ENCODE peak calls at places on chromosome 21, in six cellular contexts. One of them, this sample, is unnamed. For H3K4me1, the result is how much of the 10 kb centered on the place peaks cover.

GRCh38 chr21:17818158-17819113 is 720 bp downstream of the C21orf91 start:
- DNase-seq in heart right ventricle: peak
- DNase-seq in sigmoid colon: peak
- DNase-seq in cardiac muscle cell: peak
- DNase-seq in breast epithelium: no peak
- DNase-seq in heart left ventricle: peak
- DNase-seq in this sample: peak

GRCh38 chr21:28632718-28633408 is 359.8 kb downstream of the LTN1 start:
- DNase-seq in heart right ventricle: no peak
- DNase-seq in sigmoid colon: no peak
- DNase-seq in cardiac muscle cell: peak
- DNase-seq in breast epithelium: peak
- DNase-seq in heart left ventricle: no peak
- DNase-seq in this sample: peak

GRCh38 chr21:15071012-15071411 is 6.2 kb upstream of the NRIP1 start:
- DNase-seq in heart right ventricle: no peak
- DNase-seq in sigmoid colon: no peak
- DNase-seq in cardiac muscle cell: no peak
- DNase-seq in breast epithelium: no peak
- DNase-seq in heart left ventricle: no peak
- DNase-seq in this sample: no peak

GRCh38 chr21:24050233-24050632 is 1557.0 kb downstream of the MRPL39 start:
- DNase-seq in heart right ventricle: no peak
- DNase-seq in sigmoid colon: no peak
- DNase-seq in cardiac muscle cell: no peak
- DNase-seq in breast epithelium: no peak
- DNase-seq in heart left ventricle: no peak
- DNase-seq in this sample: no peak

GRCh38 chr21:14901482-14901958 is 163.3 kb downstream of the NRIP1 start:
- DNase-seq in heart right ventricle: no peak
- DNase-seq in sigmoid colon: no peak
- DNase-seq in cardiac muscle cell: peak
- DNase-seq in breast epithelium: no peak
- DNase-seq in heart left ventricle: no peak
- DNase-seq in this sample: no peak

GRCh38 chr21:14762734-14763694 is 216.9 kb upstream of the SAMSN1 start:
- DNase-seq in heart right ventricle: no peak
- DNase-seq in sigmoid colon: no peak
- DNase-seq in cardiac muscle cell: no peak
- DNase-seq in breast epithelium: no peak
- DNase-seq in heart left ventricle: no peak
- DNase-seq in this sample: no peak

GRCh38 chr21:18373631-18374030 is 30.0 kb downstream of the TMPRSS15 start:
- DNase-seq in heart right ventricle: no peak
- DNase-seq in sigmoid colon: no peak
- DNase-seq in cardiac muscle cell: no peak
- DNase-seq in breast epithelium: no peak
- DNase-seq in heart left ventricle: no peak
- DNase-seq in this sample: no peak

GRCh38 chr21:36966846-36967657 is 583 bp upstream of the HLCS start:
- DNase-seq in heart right ventricle: no peak
- DNase-seq in sigmoid colon: no peak
- DNase-seq in cardiac muscle cell: peak
- DNase-seq in breast epithelium: no peak
- DNase-seq in heart left ventricle: no peak
- DNase-seq in this sample: no peak

GRCh38 chr21:28793043-28793442 is 199.6 kb downstream of the LTN1 start:
- DNase-seq in heart right ventricle: peak
- DNase-seq in sigmoid colon: no peak
- DNase-seq in cardiac muscle cell: peak
- DNase-seq in breast epithelium: no peak
- DNase-seq in heart left ventricle: no peak
- DNase-seq in this sample: no peak

GRCh38 chr21:31343680-31344480 is at the start of gene TIAM1:
- DNase-seq in heart right ventricle: peak
- DNase-seq in sigmoid colon: peak
- DNase-seq in cardiac muscle cell: peak
- DNase-seq in breast epithelium: peak
- DNase-seq in heart left ventricle: peak
- DNase-seq in this sample: peak

DNA sequence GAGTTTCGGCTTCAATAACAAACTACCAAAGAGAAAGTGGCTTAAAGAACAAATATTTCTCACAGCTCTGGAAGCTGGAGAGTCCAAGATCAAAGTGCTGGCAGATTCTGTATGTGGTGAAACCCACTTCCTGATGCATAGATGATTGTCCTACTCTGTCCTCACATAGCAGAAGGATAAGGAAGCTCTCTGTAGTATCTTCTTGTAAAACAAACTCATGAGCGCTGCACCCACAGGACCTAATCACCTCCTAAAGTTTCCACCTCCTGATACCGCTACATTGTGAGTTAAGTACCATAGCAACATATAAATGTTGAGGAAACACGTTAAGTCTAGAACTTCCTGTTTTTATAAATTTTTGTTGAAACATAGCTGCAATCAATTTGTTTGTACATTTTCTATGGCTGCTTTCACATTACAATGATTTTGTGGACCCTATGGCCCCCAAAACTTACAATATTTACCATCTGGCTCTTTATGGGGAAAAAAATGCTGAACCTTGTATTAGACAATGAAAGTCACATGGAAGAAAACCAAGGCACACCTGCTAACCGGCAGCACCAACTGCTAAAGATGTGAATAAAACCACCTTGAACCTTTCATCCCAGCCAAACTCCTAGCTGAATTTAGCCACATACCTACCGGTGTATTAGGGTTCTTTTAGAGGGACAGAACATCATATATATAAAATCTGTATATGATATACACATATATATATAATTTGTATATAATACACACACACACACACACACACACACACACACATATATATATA is 1423.4 kb downstream of the NCAM2 start:
- DNase-seq in heart right ventricle: no peak
- DNase-seq in sigmoid colon: no peak
- DNase-seq in cardiac muscle cell: no peak
- DNase-seq in breast epithelium: no peak
- DNase-seq in heart left ventricle: no peak
- DNase-seq in this sample: no peak
- H3K4me1 ChIP-seq in heart right ventricle: under half
- H3K4me1 ChIP-seq in sigmoid colon: under half
- H3K4me1 ChIP-seq in cardiac muscle cell: under half
- H3K4me1 ChIP-seq in breast epithelium: under half
- H3K4me1 ChIP-seq in heart left ventricle: under half
- H3K4me1 ChIP-seq in this sample: under half

GRCh38 chr21:42002421-42002958 is 7.7 kb downstream of the ZBTB21 start:
- DNase-seq in heart right ventricle: no peak
- DNase-seq in sigmoid colon: no peak
- DNase-seq in cardiac muscle cell: peak
- DNase-seq in breast epithelium: no peak
- DNase-seq in heart left ventricle: no peak
- DNase-seq in this sample: no peak
- H3K4me3 ChIP-seq in heart right ventricle: no peak
- H3K4me3 ChIP-seq in sigmoid colon: no peak
- H3K4me3 ChIP-seq in cardiac muscle cell: no peak
- H3K4me3 ChIP-seq in breast epithelium: no peak
- H3K4me3 ChIP-seq in heart left ventricle: no peak
- H3K4me3 ChIP-seq in this sample: no peak

DNA sequence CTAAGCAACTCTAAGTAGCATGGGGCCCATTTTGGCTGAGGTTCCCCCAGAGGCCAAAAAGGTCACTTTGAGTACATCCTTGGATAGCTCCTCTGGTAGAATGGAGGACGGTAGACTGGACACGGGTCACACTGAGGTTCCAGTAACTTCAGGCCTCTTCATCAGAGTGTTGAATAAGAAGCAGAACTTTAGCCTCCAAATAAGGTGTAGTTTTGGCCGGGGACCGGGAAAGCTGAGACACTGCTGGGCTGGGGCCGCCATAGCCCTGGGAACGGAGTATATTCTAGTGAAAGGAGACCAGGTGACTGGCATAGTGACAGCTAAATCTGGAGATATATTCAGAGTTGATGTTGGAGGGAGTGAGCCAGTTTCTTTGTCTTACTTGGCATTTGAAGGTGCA is 84.0 kb downstream of the EVA1C start:
- DNase-seq in heart right ventricle: no peak
- DNase-seq in sigmoid colon: peak
- DNase-seq in cardiac muscle cell: no peak
- DNase-seq in breast epithelium: no peak
- DNase-seq in heart left ventricle: no peak
- DNase-seq in this sample: no peak
- H3K27ac ChIP-seq in heart right ventricle: no peak
- H3K27ac ChIP-seq in sigmoid colon: no peak
- H3K27ac ChIP-seq in cardiac muscle cell: no peak
- H3K27ac ChIP-seq in breast epithelium: no peak
- H3K27ac ChIP-seq in heart left ventricle: no peak
- H3K27ac ChIP-seq in this sample: peak

GRCh38 chr21:33332143-33332542 is 7.4 kb downstream of the IFNAR1 start:
- DNase-seq in heart right ventricle: no peak
- DNase-seq in sigmoid colon: no peak
- DNase-seq in cardiac muscle cell: no peak
- DNase-seq in breast epithelium: no peak
- DNase-seq in heart left ventricle: no peak
- DNase-seq in this sample: no peak

GRCh38 chr21:33334191-33334590 is 9.4 kb downstream of the IFNAR1 start:
- DNase-seq in heart right ventricle: no peak
- DNase-seq in sigmoid colon: no peak
- DNase-seq in cardiac muscle cell: no peak
- DNase-seq in breast epithelium: no peak
- DNase-seq in heart left ventricle: no peak
- DNase-seq in this sample: no peak

GRCh38 chr21:33327792-33328433 is 3.1 kb downstream of the IFNAR1 start:
- DNase-seq in heart right ventricle: no peak
- DNase-seq in sigmoid colon: no peak
- DNase-seq in cardiac muscle cell: no peak
- DNase-seq in breast epithelium: no peak
- DNase-seq in heart left ventricle: no peak
- DNase-seq in this sample: no peak

GRCh38 chr21:33327326-33327725 is 2.6 kb downstream of the IFNAR1 start:
- DNase-seq in heart right ventricle: no peak
- DNase-seq in sigmoid colon: no peak
- DNase-seq in cardiac muscle cell: no peak
- DNase-seq in breast epithelium: no peak
- DNase-seq in heart left ventricle: no peak
- DNase-seq in this sample: no peak

GRCh38 chr21:33330726-33331125 is 6.0 kb downstream of the IFNAR1 start:
- DNase-seq in heart right ventricle: no peak
- DNase-seq in sigmoid colon: no peak
- DNase-seq in cardiac muscle cell: no peak
- DNase-seq in breast epithelium: no peak
- DNase-seq in heart left ventricle: no peak
- DNase-seq in this sample: no peak
- H3K4me1 ChIP-seq in heart right ventricle: under half
- H3K4me1 ChIP-seq in sigmoid colon: under half
- H3K4me1 ChIP-seq in cardiac muscle cell: under half
- H3K4me1 ChIP-seq in breast epithelium: under half
- H3K4me1 ChIP-seq in heart left ventricle: under half
- H3K4me1 ChIP-seq in this sample: under half

GRCh38 chr21:42401820-42402251 is 1.9 kb upstream of the UBASH3A start:
- DNase-seq in heart right ventricle: no peak
- DNase-seq in sigmoid colon: no peak
- DNase-seq in cardiac muscle cell: no peak
- DNase-seq in breast epithelium: no peak
- DNase-seq in heart left ventricle: no peak
- DNase-seq in this sample: no peak

GRCh38 chr21:42404534-42404933 is 832 bp downstream of the UBASH3A start:
- DNase-seq in heart right ventricle: no peak
- DNase-seq in sigmoid colon: no peak
- DNase-seq in cardiac muscle cell: no peak
- DNase-seq in breast epithelium: no peak
- DNase-seq in heart left ventricle: no peak
- DNase-seq in this sample: no peak

GRCh38 chr21:42405064-42406059 is 1.7 kb downstream of the UBASH3A start:
- DNase-seq in heart right ventricle: no peak
- DNase-seq in sigmoid colon: peak
- DNase-seq in cardiac muscle cell: no peak
- DNase-seq in breast epithelium: no peak
- DNase-seq in heart left ventricle: no peak
- DNase-seq in this sample: no peak

GRCh38 chr21:42406201-42406601 is 2.5 kb downstream of the UBASH3A start:
- DNase-seq in heart right ventricle: no peak
- DNase-seq in sigmoid colon: peak
- DNase-seq in cardiac muscle cell: no peak
- DNase-seq in breast epithelium: no peak
- DNase-seq in heart left ventricle: no peak
- DNase-seq in this sample: no peak

DNA sequence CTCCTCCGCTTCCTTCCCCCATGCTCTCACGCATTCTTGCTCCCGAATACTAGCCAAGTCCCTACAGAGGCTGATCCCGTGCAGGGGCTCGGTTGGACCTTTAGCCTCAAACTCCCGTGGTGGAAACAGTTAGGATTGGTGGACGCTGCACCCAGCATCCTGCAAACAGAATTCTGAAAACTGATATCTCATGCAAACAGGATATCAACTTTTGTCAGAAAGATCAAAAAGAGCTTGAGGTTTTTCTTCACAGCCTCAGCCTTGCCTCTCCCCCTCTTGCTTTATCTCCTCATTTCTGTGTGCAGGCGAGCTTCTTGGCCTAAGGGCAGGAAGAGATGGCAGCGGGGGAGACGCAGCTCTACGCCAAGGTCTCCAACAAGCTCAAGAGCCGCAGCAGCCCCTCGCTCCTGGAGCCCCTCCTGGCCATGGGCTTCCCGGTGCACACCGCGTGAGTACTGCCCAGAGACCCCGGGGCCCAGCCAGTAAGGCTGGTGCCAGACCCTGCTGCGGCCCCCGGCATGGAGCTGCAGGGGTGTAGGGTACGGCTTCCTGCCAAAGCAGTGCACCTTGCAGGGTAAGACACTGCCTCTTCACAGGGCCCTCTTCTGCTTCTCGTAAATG is at the start of gene UBASH3A:
- DNase-seq in heart right ventricle: no peak
- DNase-seq in sigmoid colon: peak
- DNase-seq in cardiac muscle cell: no peak
- DNase-seq in breast epithelium: no peak
- DNase-seq in heart left ventricle: no peak
- DNase-seq in this sample: no peak
- H3K4me3 ChIP-seq in heart right ventricle: no peak
- H3K4me3 ChIP-seq in sigmoid colon: no peak
- H3K4me3 ChIP-seq in cardiac muscle cell: no peak
- H3K4me3 ChIP-seq in breast epithelium: no peak
- H3K4me3 ChIP-seq in heart left ventricle: no peak
- H3K4me3 ChIP-seq in this sample: no peak

GRCh38 chr21:39029086-39029772 is 154.0 kb downstream of the PSMG1 start:
- DNase-seq in heart right ventricle: no peak
- DNase-seq in sigmoid colon: peak
- DNase-seq in cardiac muscle cell: peak
- DNase-seq in breast epithelium: no peak
- DNase-seq in heart left ventricle: no peak
- DNase-seq in this sample: no peak
- H3K27ac ChIP-seq in heart right ventricle: no peak
- H3K27ac ChIP-seq in sigmoid colon: no peak
- H3K27ac ChIP-seq in cardiac muscle cell: peak
- H3K27ac ChIP-seq in breast epithelium: no peak
- H3K27ac ChIP-seq in heart left ventricle: peak
- H3K27ac ChIP-seq in this sample: no peak

This sample was measured in prostate gland.